ENCODE peak calls at places on chromosomes 1 and 21, in six cellular contexts. Q is fibroblast of the conjunctiva; A is NCI-H69; U is stimulated activated CD4-positive, alpha-beta T cell treated with anti-CD3 and anti-CD28 coated beads, Interleukin-1b, Interleukin-23, amount 100 ng/mL, for 4 hours; V is kidney tubule cell; P is NCI-H1930. M is an unnamed sample.

GRCh38 chr1:92481598-92482403 is 4.9 kb downstream of the GFI1 start:
- DNase-seq in Q (no peak), A (no peak), U (no peak), V (no peak), P (no peak), M (peak; percentile 57)

GRCh38 chr1:30520461-30520860 is 202.9 kb downstream of the MATN1 start:
- DNase-seq in Q (no peak), A (no peak), U (no peak), V (no peak), P (no peak), M (peak; percentile 18)

GRCh38 chr1:100268202-100268601 is 2.2 kb downstream of the RTCA start:
- DNase-seq in Q (no peak), A (no peak), U (no peak), V (no peak), P (no peak), M (no peak)

GRCh38 chr1:9200441-9200840 is 34.1 kb upstream of the H6PD start:
- DNase-seq in Q (no peak), A (no peak), U (no peak), V (peak; percentile 80), P (no peak), M (no peak)

GRCh38 chr1:59845091-59845490 is 30.3 kb downstream of the HOOK1 start:
- DNase-seq in Q (no peak), A (no peak), U (no peak), V (no peak), P (no peak), M (no peak)

GRCh38 chr21:38758815-38759214 is 46.9 kb upstream of the ETS2 start:
- DNase-seq in Q (no peak), A (no peak), U (no peak), V (no peak), P (no peak), M (no peak)

GRCh38 chr1:209655832-209656231 is 3.6 kb upstream of the LAMB3 start:
- DNase-seq in Q (no peak), A (no peak), U (no peak), V (peak; percentile 97), P (no peak), M (peak; percentile 63)

GRCh38 chr1:204345425-204345824 is 14.3 kb downstream of the PLEKHA6 start:
- DNase-seq in Q (no peak), A (no peak), U (no peak), V (peak; percentile 60), P (no peak), M (no peak)

GRCh38 chr21:44974676-44975075 is 34.8 kb downstream of the SLX9 start:
- DNase-seq in Q (no peak), A (no peak), U (no peak), V (no peak), P (no peak), M (no peak)